ENCODE peak calls at places on chromosome 17, in four cellular contexts. One of them, this sample, is unnamed.

GRCh38 chr17:37478187-37478586 is 11.5 kb upstream of the DUSP14 start:
- DNase-seq in SK-N-SH: no peak
- DNase-seq in GM12878: no peak
- DNase-seq in K562: no peak
- DNase-seq in this sample: no peak

GRCh38 chr17:82358467-82359350 is at the start of gene TEX19:
- DNase-seq in K562: peak; percentile 73
- DNase-seq in SK-N-SH: peak; percentile 72
- DNase-seq in GM12878: no peak
- DNase-seq in this sample: no peak

GRCh38 chr17:44122825-44123355 is 551 bp downstream of the HDAC5 start:
- DNase-seq in K562: no peak
- DNase-seq in GM12878: no peak
- DNase-seq in SK-N-SH: no peak
- DNase-seq in this sample: no peak

GRCh38 chr17:35289222-35289621 is 46.4 kb downstream of the SLFN5 start:
- DNase-seq in K562: no peak
- DNase-seq in SK-N-SH: no peak
- DNase-seq in GM12878: no peak
- DNase-seq in this sample: no peak

GRCh38 chr17:57868007-57868774 is 18.3 kb upstream of the MRPS23 start:
- DNase-seq in SK-N-SH: peak; percentile 84
- DNase-seq in GM12878: peak; percentile 47
- DNase-seq in K562: peak; percentile 59
- DNase-seq in this sample: peak; percentile 58

GRCh38 chr17:29682054-29682453 is 59.3 kb upstream of the CORO6 start:
- DNase-seq in K562: peak; percentile 47
- DNase-seq in SK-N-SH: no peak
- DNase-seq in GM12878: no peak
- DNase-seq in this sample: no peak

GRCh38 chr17:32461853-32462617 is 17.7 kb downstream of the PSMD11 start:
- DNase-seq in K562: peak; percentile 72
- DNase-seq in GM12878: no peak
- DNase-seq in SK-N-SH: peak; percentile 52
- DNase-seq in this sample: peak; percentile 78

GRCh38 chr17:72985882-72986720 is 106.4 kb downstream of the SLC39A11 start:
- DNase-seq in GM12878: peak; percentile 47
- DNase-seq in K562: peak; percentile 85
- DNase-seq in SK-N-SH: peak; percentile 85
- DNase-seq in this sample: peak; percentile 84

GRCh38 chr17:59026176-59026939 is 80.3 kb downstream of the TRIM37 start:
- DNase-seq in K562: no peak
- DNase-seq in SK-N-SH: no peak
- DNase-seq in GM12878: no peak
- DNase-seq in this sample: no peak

GRCh38 chr17:8073627-8074485 is 13.7 kb downstream of the ALOX12B start:
- DNase-seq in GM12878: no peak
- DNase-seq in SK-N-SH: peak; percentile 89
- DNase-seq in K562: peak; percentile 76
- DNase-seq in this sample: no peak

GRCh38 chr17:6623941-6624340 is 16.6 kb downstream of the KIAA0753 start:
- DNase-seq in GM12878: no peak
- DNase-seq in SK-N-SH: no peak
- DNase-seq in K562: no peak
- DNase-seq in this sample: no peak

GRCh38 chr17:75509528-75510258 is 5.6 kb downstream of the CASKIN2 start:
- DNase-seq in SK-N-SH: no peak
- DNase-seq in K562: no peak
- DNase-seq in GM12878: no peak
- DNase-seq in this sample: no peak

GRCh38 chr17:82517230-82517865 is 2.2 kb upstream of the FOXK2 start:
- DNase-seq in K562: no peak
- DNase-seq in SK-N-SH: no peak
- DNase-seq in GM12878: no peak
- DNase-seq in this sample: no peak

GRCh38 chr17:71203953-71204352 is 916.9 kb upstream of the SOX9 start:
- DNase-seq in GM12878: no peak
- DNase-seq in SK-N-SH: no peak
- DNase-seq in K562: no peak
- DNase-seq in this sample: no peak

GRCh38 chr17:60495260-60495659 is 30.8 kb downstream of the APPBP2 start:
- DNase-seq in K562: no peak
- DNase-seq in SK-N-SH: no peak
- DNase-seq in GM12878: no peak
- DNase-seq in this sample: no peak

GRCh38 chr17:30443721-30444120 is 33.5 kb upstream of the GOSR1 start:
- DNase-seq in GM12878: no peak
- DNase-seq in SK-N-SH: no peak
- DNase-seq in K562: no peak
- DNase-seq in this sample: no peak

GRCh38 chr17:38572665-38573365 is 32.9 kb downstream of the SRCIN1 start:
- DNase-seq in K562: peak; percentile 24
- DNase-seq in SK-N-SH: peak; percentile 90
- DNase-seq in GM12878: no peak
- DNase-seq in this sample: no peak

GRCh38 chr17:83013779-83014117 is 65.7 kb upstream of the METRNL start:
- DNase-seq in K562: no peak
- DNase-seq in GM12878: no peak
- DNase-seq in SK-N-SH: peak; percentile 55
- DNase-seq in this sample: no peak

GRCh38 chr17:42744283-42744805 is 496 bp downstream of the EZH1 start:
- DNase-seq in GM12878: peak; percentile 16
- DNase-seq in SK-N-SH: no peak
- DNase-seq in K562: peak; percentile 85
- DNase-seq in this sample: peak; percentile 19
- TF ChIP-seq NRF1 in GM12878: peak; percentile 33
- TF ChIP-seq NRF1 in SK-N-SH: no peak
- TF ChIP-seq NRF1 in K562: no peak
- TF ChIP-seq NRF1 in this sample: peak; percentile 21

GRCh38 chr17:4854181-4854681 is 21.1 kb downstream of the MINK1 start:
- DNase-seq in SK-N-SH: no peak
- DNase-seq in K562: no peak
- DNase-seq in GM12878: no peak
- DNase-seq in this sample: no peak

GRCh38 chr17:4850236-4850635 is 17.1 kb downstream of the MINK1 start:
- DNase-seq in K562: no peak
- DNase-seq in SK-N-SH: no peak
- DNase-seq in GM12878: no peak
- DNase-seq in this sample: no peak

GRCh38 chr17:4849011-4849536 is 15.9 kb downstream of the MINK1 start:
- DNase-seq in SK-N-SH: no peak
- DNase-seq in K562: no peak
- DNase-seq in GM12878: no peak
- DNase-seq in this sample: peak; percentile 47

GRCh38 chr17:4853195-4853762 is 20.1 kb downstream of the MINK1 start:
- DNase-seq in K562: no peak
- DNase-seq in GM12878: no peak
- DNase-seq in SK-N-SH: no peak
- DNase-seq in this sample: no peak

DNA sequence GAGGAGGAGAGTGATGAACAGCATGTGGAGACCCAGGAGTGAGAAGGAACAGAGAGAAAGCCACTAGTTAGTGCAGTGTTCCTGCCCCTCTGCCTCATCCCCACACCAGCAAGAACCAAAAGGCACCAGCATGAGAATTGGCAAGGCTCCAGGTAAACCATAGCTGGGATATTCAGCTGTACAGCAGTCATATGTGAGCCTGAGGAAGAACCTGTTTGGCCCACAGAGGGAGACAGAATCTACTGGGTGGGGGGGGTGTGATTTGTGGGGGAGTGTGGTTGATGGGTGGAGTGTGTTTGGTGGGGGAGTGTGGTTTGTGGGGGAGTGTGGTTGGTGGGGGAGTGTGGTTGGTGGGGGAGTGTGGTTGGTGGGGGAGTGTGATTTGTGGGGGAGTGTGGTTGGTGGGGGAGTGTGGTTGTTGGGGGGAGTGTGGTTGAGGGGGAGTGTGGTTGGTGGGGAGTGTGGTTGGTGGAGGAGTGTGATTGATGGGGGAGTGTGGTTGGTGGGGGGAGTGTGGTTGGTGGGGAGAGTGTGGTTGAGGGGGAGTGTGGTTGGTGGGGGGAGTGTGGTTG is 19.4 kb downstream of the MINK1 start:
- DNase-seq in K562: peak; percentile 41
- DNase-seq in SK-N-SH: peak; percentile 48
- DNase-seq in GM12878: no peak
- DNase-seq in this sample: no peak
- TF ChIP-seq NRF1 in K562: no peak
- TF ChIP-seq NRF1 in SK-N-SH: no peak
- TF ChIP-seq NRF1 in GM12878: no peak
- TF ChIP-seq NRF1 in this sample: no peak

DNA sequence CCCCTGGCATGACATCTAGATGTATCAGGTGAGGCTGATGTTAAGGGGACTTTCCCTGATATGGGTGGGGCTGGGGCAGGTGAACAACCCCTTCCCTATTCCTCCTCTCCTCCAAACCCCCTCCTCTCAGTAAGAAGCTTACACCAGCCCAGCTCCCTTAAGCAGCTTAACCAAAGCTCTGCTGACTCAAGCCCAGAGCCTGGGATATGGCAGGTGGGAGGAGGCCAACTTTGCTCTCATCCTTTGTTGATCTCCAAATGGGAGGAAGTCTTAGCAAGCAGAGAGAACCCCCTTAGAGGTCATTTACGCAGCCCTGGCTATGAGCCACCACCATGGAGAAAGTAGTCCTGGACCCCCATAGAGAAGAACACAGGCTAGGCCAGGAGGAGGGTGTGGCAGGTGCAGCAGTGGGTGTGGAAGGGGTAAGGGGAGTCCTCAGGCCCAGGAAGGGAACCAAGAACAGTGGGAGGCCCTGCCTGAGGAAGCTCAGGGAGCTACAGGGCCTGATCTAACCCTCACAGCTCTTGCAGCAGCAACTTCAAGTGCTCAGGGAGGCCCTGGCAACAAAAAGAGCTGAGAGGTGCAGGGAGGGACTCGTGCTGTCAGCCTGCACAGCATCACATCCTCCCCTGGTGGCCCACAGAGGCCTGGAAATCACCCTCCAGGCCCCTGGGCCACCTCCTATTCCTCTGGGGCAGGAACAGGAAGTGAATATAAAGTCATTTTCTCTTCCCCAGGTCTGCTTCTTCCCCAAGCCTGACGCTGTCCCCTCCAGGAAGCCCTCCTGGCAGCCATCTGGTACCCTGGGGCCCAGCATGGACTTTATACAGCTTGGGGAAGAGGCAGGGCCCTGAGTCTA is 2.9 kb downstream of the UNC119 start:
- DNase-seq in GM12878: no peak
- DNase-seq in SK-N-SH: no peak
- DNase-seq in K562: no peak
- DNase-seq in this sample: no peak
- TF ChIP-seq NRF1 in GM12878: no peak
- TF ChIP-seq NRF1 in SK-N-SH: no peak
- TF ChIP-seq NRF1 in K562: no peak
- TF ChIP-seq NRF1 in this sample: no peak

GRCh38 chr17:79799538-79800324 is 2.9 kb upstream of the CBX8 start:
- DNase-seq in SK-N-SH: no peak
- DNase-seq in K562: no peak
- DNase-seq in GM12878: no peak
- DNase-seq in this sample: peak; percentile 63

GRCh38 chr17:79800325-79801155 is 3.7 kb upstream of the CBX8 start:
- DNase-seq in GM12878: no peak
- DNase-seq in K562: no peak
- DNase-seq in SK-N-SH: peak; percentile 45
- DNase-seq in this sample: peak; percentile 87

GRCh38 chr17:79802736-79803420 is 6.0 kb upstream of the CBX8 start:
- DNase-seq in GM12878: no peak
- DNase-seq in SK-N-SH: no peak
- DNase-seq in K562: peak; percentile 92
- DNase-seq in this sample: peak; percentile 58

GRCh38 chr17:79802039-79802735 is 5.3 kb upstream of the CBX8 start:
- DNase-seq in SK-N-SH: no peak
- DNase-seq in K562: no peak
- DNase-seq in GM12878: no peak
- DNase-seq in this sample: no peak

DNA sequence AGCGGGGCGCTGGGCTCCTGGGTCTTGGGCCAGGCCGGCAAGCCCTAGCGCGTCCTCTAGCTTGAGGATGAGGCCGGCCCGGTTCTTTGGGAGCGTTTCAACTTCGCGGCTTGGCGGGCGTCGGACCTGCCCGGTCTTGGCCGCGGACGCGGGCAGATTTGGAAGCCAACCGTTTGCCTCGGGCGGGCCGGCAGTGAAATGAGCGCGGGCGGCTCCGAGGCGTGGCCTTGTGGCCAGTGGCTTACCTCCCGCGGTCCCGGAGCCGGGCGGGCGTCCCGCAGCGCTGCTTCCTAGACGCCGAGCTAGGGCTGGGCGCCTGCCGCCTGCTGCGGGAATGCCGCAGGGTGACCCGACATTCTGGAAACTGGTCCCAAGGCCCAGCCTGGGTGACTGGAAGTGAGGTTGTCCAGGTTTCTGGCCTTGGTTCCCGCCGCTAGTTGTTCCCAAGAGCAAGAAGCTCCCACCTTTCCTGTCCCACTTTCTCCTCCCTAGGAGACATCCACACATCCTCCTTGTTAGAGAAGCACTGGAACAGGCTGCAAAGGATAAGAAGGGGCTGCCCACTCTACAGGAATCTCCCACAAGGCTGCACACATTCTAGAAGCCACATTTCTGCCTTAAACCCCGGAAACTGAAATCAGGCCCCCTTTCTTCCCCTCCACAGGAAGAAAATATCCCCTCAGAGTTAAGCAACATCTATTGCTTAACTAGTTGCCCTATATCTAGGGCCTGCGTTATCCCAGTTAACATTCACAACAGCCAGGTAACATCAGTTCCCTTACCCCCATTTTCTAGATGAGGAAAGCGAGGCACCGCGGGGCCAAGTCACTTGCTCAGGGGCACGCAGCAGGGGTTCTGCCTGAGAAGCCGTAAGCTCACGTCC is 4.5 kb upstream of the CBX8 start:
- DNase-seq in SK-N-SH: no peak
- DNase-seq in K562: no peak
- DNase-seq in GM12878: no peak
- DNase-seq in this sample: no peak
- TF ChIP-seq NRF1 in SK-N-SH: no peak
- TF ChIP-seq NRF1 in K562: no peak
- TF ChIP-seq NRF1 in GM12878: no peak
- TF ChIP-seq NRF1 in this sample: no peak